ENCODE peak calls at places on chromosomes 13 and 19, in seven cellular contexts. X is IMR-90, W is neuronal stem cell, A is mesenchymal stem cell, G is trophoblast cell, H is mesendoderm, F is H1. P is an unnamed sample.

GRCh38 chr19:8224394-8225145 is 15.4 kb downstream of the CERS4 start:
- DNase-seq in X (no peak), W (no peak), A (no peak), G (no peak), H (no peak), F (no peak), P (no peak)

GRCh38 chr13:46373623-46374022 is 13.4 kb downstream of the RUBCNL start:
- DNase-seq in X (no peak), W (no peak), A (no peak), G (no peak), H (no peak), F (no peak), P (no peak)

GRCh38 chr13:40666905-40667621 is 622 bp upstream of the FOXO1 start:
- DNase-seq in X (no peak), W (peak; percentile 69), A (peak; percentile 72), G (peak; percentile 75), H (peak; percentile 78), F (peak; percentile 67), P (no peak)

GRCh38 chr19:11264452-11265176 is 2.3 kb upstream of the DOCK6 start:
- DNase-seq in X (no peak), W (no peak), A (no peak), G (no peak), H (peak; percentile 77), F (peak; percentile 63), P (peak; percentile 84)

GRCh38 chr19:16124953-16125352 is 13.3 kb downstream of the RAB8A start:
- DNase-seq in X (no peak), W (no peak), A (no peak), G (no peak), H (no peak), F (no peak), P (no peak)

GRCh38 chr19:6362351-6362801 is 1.0 kb downstream of the CLPP start:
- DNase-seq in X (no peak), W (no peak), A (peak; percentile 12), G (peak; percentile 6), H (no peak), F (no peak), P (no peak)

GRCh38 chr19:778910-779653 is 18.2 kb upstream of the PTBP1 start:
- DNase-seq in X (peak; percentile 94), W (no peak), A (peak; percentile 98), G (peak; percentile 98), H (peak; percentile 60), F (no peak), P (no peak)

GRCh38 chr19:1445932-1446712 is 3.8 kb upstream of the APC2 start:
- DNase-seq in X (no peak), W (peak; percentile 78), A (no peak), G (no peak), H (no peak), F (peak; percentile 77), P (no peak)

GRCh38 chr13:27923794-27924528 is 4.2 kb downstream of the PDX1 start:
- DNase-seq in X (no peak), W (peak; percentile 36), A (no peak), G (no peak), H (no peak), F (peak; percentile 62), P (no peak)

GRCh38 chr13:26787961-26788360 is 27.4 kb upstream of the GPR12 start:
- DNase-seq in X (no peak), W (no peak), A (no peak), G (no peak), H (no peak), F (no peak), P (no peak)

GRCh38 chr19:32041681-32042292 is 303.6 kb upstream of the ZNF507 start:
- DNase-seq in X (peak; percentile 31), W (peak; percentile 57), A (peak; percentile 41), G (no peak), H (peak; percentile 48), F (peak; percentile 59), P (peak; percentile 43)

GRCh38 chr13:33799950-33800592 is 17.9 kb upstream of the RFC3 start:
- DNase-seq in X (peak; percentile 46), W (no peak), A (peak; percentile 30), G (peak; percentile 24), H (peak; percentile 26), F (no peak), P (no peak)

GRCh38 chr13:22915442-22916082 is 265.2 kb upstream of the SGCG start:
- DNase-seq in X (peak; percentile 17), W (peak; percentile 52), A (peak; percentile 4), G (peak; percentile 57), H (peak; percentile 93), F (peak; percentile 84), P (peak; percentile 88)

GRCh38 chr13:99258946-99259345 is 767 bp upstream of the GPR18 start:
- DNase-seq in X (no peak), W (no peak), A (no peak), G (no peak), H (no peak), F (no peak), P (no peak)

GRCh38 chr19:53903055-53903680 is 5.9 kb upstream of the CACNG7 start:
- DNase-seq in X (peak; percentile 30), W (peak; percentile 84), A (peak; percentile 44), G (peak; percentile 95), H (peak; percentile 92), F (peak; percentile 69), P (peak; percentile 82)

GRCh38 chr13:30698023-30698422 is 37.3 kb upstream of the ALOX5AP start:
- DNase-seq in X (peak; percentile 81), W (no peak), A (no peak), G (no peak), H (no peak), F (no peak), P (no peak)

GRCh38 chr19:6730153-6730804 is 7.1 kb downstream of the GPR108 start:
- DNase-seq in X (no peak), W (no peak), A (no peak), G (no peak), H (peak; percentile 82), F (peak; percentile 91), P (peak; percentile 98)

GRCh38 chr19:7400815-7401214 is 52.1 kb downstream of the ARHGEF18 start:
- DNase-seq in X (no peak), W (no peak), A (no peak), G (no peak), H (no peak), F (no peak), P (no peak)

GRCh38 chr19:31397308-31397707 is 48.1 kb upstream of the TSHZ3 start:
- DNase-seq in X (no peak), W (no peak), A (no peak), G (no peak), H (no peak), F (no peak), P (no peak)

GRCh38 chr19:1665565-1666047 is 13.2 kb upstream of the TCF3 start:
- DNase-seq in X (no peak), W (no peak), A (no peak), G (no peak), H (no peak), F (no peak), P (no peak)

GRCh38 chr19:2392366-2392765 is 32.3 kb downstream of the TMPRSS9 start:
- DNase-seq in X (no peak), W (no peak), A (no peak), G (no peak), H (no peak), F (no peak), P (no peak)

GRCh38 chr13:30708541-30708940 is 26.8 kb upstream of the ALOX5AP start:
- DNase-seq in X (peak; percentile 69), W (no peak), A (peak; percentile 53), G (no peak), H (no peak), F (no peak), P (no peak)

GRCh38 chr19:10430505-10431253 is 10.3 kb downstream of the PDE4A start:
- DNase-seq in X (peak; percentile 37), W (no peak), A (peak; percentile 53), G (peak; percentile 51), H (no peak), F (peak; percentile 61), P (no peak)

GRCh38 chr19:4473011-4473410 is 914 bp downstream of the HDGFL2 start:
- DNase-seq in X (no peak), W (no peak), A (no peak), G (no peak), H (no peak), F (no peak), P (no peak)

GRCh38 chr19:5264453-5264852 is 76.2 kb downstream of the PTPRS start:
- DNase-seq in X (no peak), W (no peak), A (no peak), G (no peak), H (no peak), F (no peak), P (no peak)

GRCh38 chr19:45152504-45153338 is 8.1 kb downstream of the NKPD1 start:
- DNase-seq in X (peak; percentile 40), W (no peak), A (no peak), G (peak; percentile 48), H (peak; percentile 71), F (peak; percentile 75), P (peak; percentile 82)

GRCh38 chr13:99265823-99266426 is 7.7 kb upstream of the GPR18 start:
- DNase-seq in X (peak; percentile 63), W (no peak), A (peak; percentile 66), G (peak; percentile 75), H (peak; percentile 57), F (no peak), P (no peak)

GRCh38 chr19:4088975-4089374 is 22.3 kb upstream of the ZBTB7A start:
- DNase-seq in X (no peak), W (no peak), A (no peak), G (peak; percentile 37), H (no peak), F (no peak), P (no peak)

GRCh38 chr19:51799311-51799997 is 4.5 kb downstream of the FPR3 start:
- DNase-seq in X (peak; percentile 94), W (no peak), A (peak; percentile 6), G (peak; percentile 78), H (no peak), F (no peak), P (no peak)

GRCh38 chr13:109818891-109819290 is 32.5 kb upstream of the IRS2 start:
- DNase-seq in X (no peak), W (no peak), A (no peak), G (peak; percentile 67), H (no peak), F (no peak), P (no peak)
- H3K23ac ChIP-seq in X (no peak overlapping the region), W (no peak overlapping the region), A (no peak overlapping the region), G (no peak overlapping the region), H (no peak overlapping the region), F (no peak overlapping the region), P (no peak overlapping the region)

GRCh38 chr19:29487432-29487831 is 38.4 kb upstream of the VSTM2B start:
- DNase-seq in X (no peak), W (no peak), A (no peak), G (no peak), H (no peak), F (peak; percentile 24), P (no peak)
- H3K23ac ChIP-seq in X (no peak overlapping the region), W (no peak overlapping the region), A (no peak overlapping the region), G (no peak overlapping the region), H (no peak overlapping the region), F (no peak overlapping the region), P (no peak overlapping the region)

DNA sequence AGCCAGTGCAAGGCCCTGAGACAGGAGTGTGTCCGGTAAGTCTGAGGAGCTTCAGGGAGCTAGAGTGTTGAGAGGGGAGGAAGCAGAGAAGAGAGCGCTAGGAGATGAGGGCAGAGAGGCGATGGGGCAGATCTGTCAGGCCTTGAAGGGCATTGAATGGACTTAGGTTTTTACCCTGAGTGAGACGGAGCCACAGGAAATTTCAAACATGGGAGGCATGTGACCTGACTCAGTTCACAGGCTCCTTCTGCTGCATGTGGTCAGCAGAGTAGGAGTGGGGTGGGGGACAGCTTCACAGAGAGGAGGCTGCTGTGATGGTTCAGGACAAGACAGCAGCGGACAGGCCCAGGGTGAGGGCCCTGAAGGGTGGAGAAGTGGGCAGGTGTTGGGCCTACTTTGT is 2.5 kb upstream of the FAM98C start:
- DNase-seq in X (no peak), W (no peak), A (peak; percentile 55), G (peak; percentile 71), H (no peak), F (no peak), P (no peak)
- H3K23ac ChIP-seq in X (no peak overlapping the region), W (no peak overlapping the region), A (no peak overlapping the region), G (no peak overlapping the region), H (no peak overlapping the region), F (no peak overlapping the region), P (no peak overlapping the region)

GRCh38 chr13:36086117-36086516 is 45.1 kb downstream of the DCLK1 start:
- DNase-seq in X (no peak), W (no peak), A (no peak), G (no peak), H (peak; percentile 51), F (no peak), P (peak; percentile 49)
- H3K23ac ChIP-seq in X (no peak overlapping the region), W (no peak overlapping the region), A (no peak overlapping the region), G (no peak overlapping the region), H (no peak overlapping the region), F (no peak overlapping the region), P (no peak overlapping the region)